ENCODE peak calls at places on chromosome 12, in ten cellular contexts. N, L, C, T, D, J, P, Q, F and U are unnamed samples.

GRCh38 chr12:85076688-85077430 is 40.7 kb downstream of the LRRIQ1 start:
- DNase-seq in T (no peak), C (peak; percentile 94), L (peak; percentile 64), P (no peak), F (peak; percentile 81), J (peak; percentile 69), D (peak; percentile 70), Q (no peak), N (no peak), U (peak; percentile 90)

GRCh38 chr12:28489256-28489655 is 299.0 kb downstream of the CCDC91 start:
- DNase-seq in L (no peak), Q (no peak), N (no peak), T (no peak), J (no peak), D (peak; percentile 36), F (no peak), P (no peak), C (peak; percentile 78), U (no peak)

GRCh38 chr12:1277905-1278304 is 286.9 kb downstream of the ERC1 start:
- DNase-seq in Q (no peak), F (no peak), J (no peak), P (no peak), N (peak; percentile 53), T (no peak), C (no peak), L (no peak), D (no peak), U (no peak)

GRCh38 chr12:100110276-100110675 is 32.4 kb downstream of the BLTP3B start:
- DNase-seq in P (no peak), L (no peak), F (no peak), Q (no peak), C (no peak), D (no peak), J (no peak), T (no peak), N (no peak), U (no peak)

GRCh38 chr12:14635776-14636175 is 60.6 kb downstream of the GUCY2C start:
- DNase-seq in C (peak; percentile 46), J (no peak), T (no peak), N (no peak), D (no peak), L (no peak), P (no peak), F (no peak), Q (no peak), U (no peak)

GRCh38 chr12:104672501-104673265 is 215.9 kb downstream of the CHST11 start:
- DNase-seq in P (peak; percentile 66), D (no peak), J (no peak), T (no peak), Q (no peak), F (no peak), L (no peak), N (no peak), C (peak; percentile 55), U (peak; percentile 83)

GRCh38 chr12:34249271-34249670 is 227.0 kb downstream of the ALG10 start:
- DNase-seq in N (no peak), P (no peak), L (no peak), J (no peak), F (no peak), D (no peak), T (no peak), Q (no peak), C (no peak), U (no peak)

GRCh38 chr12:132030367-132031038 is 80.8 kb downstream of the EP400 start:
- DNase-seq in C (peak; percentile 12), N (no peak), P (no peak), L (no peak), Q (no peak), J (no peak), T (no peak), D (peak; percentile 55), F (no peak), U (no peak)

GRCh38 chr12:8907513-8907912 is 6.8 kb upstream of the PHC1 start:
- DNase-seq in N (no peak), C (no peak), T (no peak), P (no peak), D (no peak), L (no peak), J (no peak), F (no peak), Q (no peak), U (no peak)

GRCh38 chr12:14883663-14884062 is 2.0 kb downstream of the MGP start:
- DNase-seq in T (no peak), F (no peak), P (no peak), L (no peak), D (no peak), C (no peak), J (no peak), Q (no peak), N (no peak), U (no peak)

GRCh38 chr12:23895792-23896218 is 53.7 kb downstream of the SOX5 start:
- DNase-seq in T (no peak), F (no peak), Q (no peak), P (no peak), N (no peak), L (no peak), C (peak; percentile 89), J (no peak), D (no peak), U (no peak)

GRCh38 chr12:2179953-2180736 is 127.4 kb downstream of the CACNA1C start:
- DNase-seq in F (peak; percentile 85), J (peak; percentile 78), P (peak; percentile 75), T (no peak), N (no peak), Q (no peak), C (peak; percentile 95), L (peak; percentile 91), D (peak; percentile 94), U (peak; percentile 37)

GRCh38 chr12:50572275-50572674 is 67.5 kb downstream of the DIP2B start:
- DNase-seq in J (peak; percentile 85), P (no peak), T (no peak), Q (no peak), N (no peak), C (peak; percentile 78), L (peak; percentile 72), F (peak; percentile 73), D (peak; percentile 95), U (no peak)

GRCh38 chr12:11812558-11813421 is 163.3 kb downstream of the ETV6 start:
- DNase-seq in N (peak; percentile 52), J (no peak), F (no peak), C (peak; percentile 70), Q (no peak), T (no peak), P (no peak), L (no peak), D (peak; percentile 36), U (no peak)

GRCh38 chr12:5417500-5417899 is 14.4 kb upstream of the NTF3 start:
- DNase-seq in N (no peak), C (peak; percentile 48), Q (no peak), L (peak; percentile 37), T (no peak), F (no peak), P (no peak), D (no peak), J (no peak), U (no peak)

GRCh38 chr12:28017126-28017872 is 44.8 kb upstream of the PTHLH start:
- DNase-seq in F (no peak), C (no peak), P (no peak), T (no peak), J (no peak), Q (no peak), D (no peak), N (no peak), L (no peak), U (no peak)

DNA sequence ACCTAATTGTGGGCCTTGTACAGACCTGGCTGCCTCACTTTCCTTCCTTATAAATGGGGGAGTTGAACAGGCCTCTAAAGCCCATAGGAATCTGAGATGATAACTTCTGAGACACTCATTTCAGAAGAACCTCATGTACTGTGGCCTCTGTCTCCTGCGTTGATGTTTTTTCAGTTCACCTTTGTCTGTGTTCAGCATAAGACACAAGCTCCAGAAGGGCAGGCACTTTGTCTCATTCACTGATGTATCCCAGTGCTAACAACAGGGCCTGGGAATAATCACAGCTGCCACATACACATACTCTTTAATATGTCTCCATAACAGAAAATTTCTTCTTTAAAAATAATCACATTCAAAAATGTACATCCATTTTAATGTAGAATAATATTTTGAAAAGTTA is 3.3 kb downstream of the FGD6 start:
- DNase-seq in J (no peak), N (no peak), D (no peak), Q (no peak), L (no peak), P (no peak), T (no peak), C (no peak), F (no peak), U (no peak)
- TF ChIP-seq CTCF in J (no peak), N (no peak), D (no peak), Q (no peak), L (no peak), P (no peak), T (no peak), C (no peak), F (no peak), U (no peak)

GRCh38 chr12:46369095-46369473 is 3.5 kb downstream of the SLC38A2 start:
- DNase-seq in J (no peak), C (no peak), P (no peak), Q (no peak), D (no peak), F (no peak), T (no peak), L (no peak), N (no peak), U (no peak)
- H3K4me3 ChIP-seq in J (peak overlapping the region; percentile 88), C (peak overlapping the region; percentile 64), P (peak overlapping the region; percentile 94), Q (peak overlapping the region; percentile 97), D (peak overlapping the region; percentile 95), F (peak overlapping the region; percentile 95), T (no peak overlapping the region), L (peak overlapping the region; percentile 73), N (peak overlapping the region; percentile 16), U (peak overlapping the region; percentile 96)

DNA sequence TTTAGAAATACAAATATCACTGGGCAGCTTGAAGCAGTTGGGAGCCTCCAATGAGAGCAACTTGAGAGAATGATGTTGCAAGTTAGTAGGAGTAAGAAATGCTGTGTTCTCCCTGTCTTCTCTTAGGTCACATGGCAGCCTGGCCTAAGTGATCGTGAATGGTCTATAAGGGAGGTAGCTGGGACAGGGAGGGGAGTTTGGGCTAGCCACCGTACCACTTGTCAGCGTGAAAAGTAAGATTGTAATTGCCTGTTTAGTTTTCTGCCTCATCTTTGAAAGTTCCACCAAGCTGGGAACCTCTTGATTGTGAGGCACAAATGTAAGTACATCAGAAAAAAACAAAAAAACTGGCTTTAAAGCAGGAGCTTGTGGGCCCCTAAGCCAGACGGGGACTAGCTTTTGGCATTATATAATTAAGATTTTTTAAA is 36.4 kb downstream of the MDM2 start:
- DNase-seq in T (no peak), L (no peak), J (no peak), F (no peak), P (no peak), Q (no peak), C (no peak), N (no peak), D (no peak), U (no peak)
- TF ChIP-seq CTCF in T (no peak), L (no peak), J (no peak), F (no peak), P (no peak), Q (no peak), C (no peak), N (no peak), D (no peak), U (no peak)

DNA sequence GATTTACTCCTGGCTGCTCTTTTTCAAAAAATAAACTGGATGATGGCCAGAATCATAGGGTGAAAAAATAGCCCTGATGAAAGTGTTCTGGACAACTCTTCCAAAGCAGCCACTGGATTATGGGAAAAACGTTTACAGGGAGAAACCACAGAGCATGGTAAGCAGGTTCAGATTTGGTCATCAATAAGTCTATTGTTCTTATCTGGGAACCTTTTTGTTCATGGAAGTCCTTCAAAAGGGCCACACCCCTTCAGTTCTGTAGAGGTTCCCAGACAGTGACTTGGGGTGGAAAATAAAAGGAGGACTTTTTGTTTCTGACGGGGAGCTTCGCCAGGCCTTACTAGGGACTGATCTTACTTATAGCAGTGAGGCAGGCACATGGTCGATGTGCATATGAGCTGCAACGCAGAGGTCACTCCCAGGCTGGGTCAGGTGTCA is 117.4 kb upstream of the SLC38A2 start:
- DNase-seq in T (no peak), P (no peak), C (peak; percentile 45), Q (no peak), J (no peak), N (no peak), D (no peak), L (no peak), F (no peak), U (no peak)
- H3K4me3 ChIP-seq in T (no peak overlapping the region), P (no peak overlapping the region), C (no peak overlapping the region), Q (no peak overlapping the region), J (no peak overlapping the region), N (no peak overlapping the region), D (no peak overlapping the region), L (no peak overlapping the region), F (no peak overlapping the region), U (no peak overlapping the region)